ENCODE peak calls at places on chromosomes 16 and 17, in eight cellular contexts. K, L, M, A, U, G, Q and E are unnamed samples.

GRCh38 chr17:48554412-48555090 is 9.6 kb upstream of the HOXB2 start:
- DNase-seq in K (no peak), L (no peak), M (no peak), A (no peak), U (peak), G (no peak), Q (no peak), E (no peak)

GRCh38 chr17:49994085-49995054 is 654 bp downstream of the DLX3 start:
- DNase-seq in K (no peak), L (peak), M (no peak), A (no peak), U (no peak), G (no peak), Q (no peak), E (no peak)

GRCh38 chr16:70544548-70544947 is 20.9 kb downstream of the SF3B3 start:
- DNase-seq in K (no peak), L (no peak), M (no peak), A (no peak), U (no peak), G (no peak), Q (no peak), E (no peak)

GRCh38 chr16:64858076-64858475 is 263.8 kb downstream of the CDH11 start:
- DNase-seq in K (no peak), L (no peak), M (no peak), A (no peak), U (no peak), G (peak), Q (no peak), E (no peak)

GRCh38 chr17:82592751-82593589 is 55.3 kb downstream of the WDR45B start:
- DNase-seq in K (no peak), L (peak), M (peak), A (no peak), U (peak), G (peak), Q (peak), E (no peak)

GRCh38 chr17:40498281-40499084 is 2.9 kb downstream of the TNS4 start:
- DNase-seq in K (no peak), L (no peak), M (no peak), A (no peak), U (no peak), G (no peak), Q (no peak), E (no peak)

GRCh38 chr17:79619636-79620206 is 8.9 kb upstream of the RBFOX3 start:
- DNase-seq in K (no peak), L (peak), M (no peak), A (no peak), U (no peak), G (no peak), Q (no peak), E (peak)

GRCh38 chr17:4665027-4665426 is 23.5 kb upstream of the ALOX15 start:
- DNase-seq in K (no peak), L (no peak), M (no peak), A (no peak), U (no peak), G (no peak), Q (no peak), E (no peak)

GRCh38 chr16:10265770-10266615 is 83.8 kb upstream of the GRIN2A start:
- DNase-seq in K (no peak), L (no peak), M (no peak), A (no peak), U (no peak), G (no peak), Q (no peak), E (no peak)

GRCh38 chr16:30766206-30766921 is 4.2 kb downstream of the RNF40 start:
- DNase-seq in K (no peak), L (peak), M (no peak), A (no peak), U (no peak), G (no peak), Q (no peak), E (no peak)

GRCh38 chr16:27217256-27217655 is 13.9 kb downstream of the KDM8 start:
- DNase-seq in K (no peak), L (no peak), M (no peak), A (no peak), U (no peak), G (peak), Q (no peak), E (no peak)

GRCh38 chr17:35795007-35795870 is at the start of gene MMP28:
- DNase-seq in K (no peak), L (peak), M (peak), A (no peak), U (peak), G (no peak), Q (no peak), E (no peak)

GRCh38 chr17:60971515-60972369 is 294.1 kb downstream of the BCAS3 start:
- DNase-seq in K (no peak), L (no peak), M (peak), A (no peak), U (peak), G (peak), Q (peak), E (no peak)

GRCh38 chr17:46726106-46726670 is 92.3 kb downstream of the WNT3 start:
- DNase-seq in K (no peak), L (no peak), M (no peak), A (no peak), U (no peak), G (peak), Q (no peak), E (no peak)

GRCh38 chr16:88672776-88673175 is 9.9 kb upstream of the MVD start:
- DNase-seq in K (no peak), L (peak), M (no peak), A (no peak), U (no peak), G (no peak), Q (no peak), E (no peak)
- TF ChIP-seq CTCF in K (no peak), L (no peak), M (peak), A (no peak), U (no peak), G (no peak), Q (no peak), E (peak)

DNA sequence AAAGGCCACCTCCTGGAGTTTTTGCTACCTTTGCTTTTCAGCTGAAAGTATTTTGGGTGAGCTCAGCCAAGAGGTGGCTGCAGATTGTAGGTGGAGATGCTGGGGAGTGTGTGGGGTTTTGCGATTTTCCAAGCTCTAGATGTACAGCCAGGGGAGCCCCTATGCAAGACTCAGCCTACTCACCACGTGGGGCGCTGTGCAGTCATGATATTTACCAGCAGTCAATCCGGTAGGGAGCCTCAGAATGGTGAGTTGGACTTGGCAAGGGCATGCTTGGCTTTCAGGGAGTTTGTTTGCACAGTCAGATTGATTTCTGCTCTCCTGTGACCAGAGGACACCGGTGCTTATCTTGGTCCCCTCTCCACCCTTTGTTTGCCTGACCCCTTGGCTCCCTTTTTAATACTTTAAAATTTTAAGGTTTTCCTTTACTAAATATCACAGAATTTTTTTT is 175.3 kb downstream of the UTP18 start:
- DNase-seq in K (no peak), L (peak), M (peak), A (no peak), U (peak), G (peak), Q (no peak), E (no peak)
- TF ChIP-seq CTCF in K (no peak), L (peak), M (peak), A (no peak), U (no peak), G (peak), Q (peak), E (peak)

DNA sequence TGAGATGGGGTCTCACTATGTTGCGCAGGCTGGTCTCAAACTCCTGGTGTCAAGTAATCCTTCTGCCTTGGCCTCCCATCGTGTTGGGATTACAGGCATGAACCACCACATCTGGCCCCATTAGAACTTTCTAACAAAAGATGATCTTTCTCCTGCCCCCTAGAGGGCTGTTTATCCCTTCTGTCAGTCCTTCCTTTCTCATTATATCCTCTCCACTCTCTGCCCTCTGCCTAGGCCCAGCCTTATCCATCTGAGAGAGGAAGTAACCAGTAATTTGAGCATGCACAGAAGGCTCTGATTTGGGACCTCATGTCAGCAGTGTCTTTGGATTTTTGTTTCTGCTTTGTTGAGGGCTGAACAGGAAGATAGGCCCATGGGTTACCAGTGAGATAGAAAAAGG is 4.4 kb upstream of the DHX40 start:
- DNase-seq in K (no peak), L (no peak), M (peak), A (no peak), U (no peak), G (peak), Q (no peak), E (no peak)
- TF ChIP-seq CTCF in K (no peak), L (peak), M (peak), A (no peak), U (no peak), G (peak), Q (peak), E (peak)

GRCh38 chr17:28887871-28888471 is 9.6 kb downstream of the FLOT2 start:
- DNase-seq in K (no peak), L (peak), M (no peak), A (no peak), U (no peak), G (no peak), Q (no peak), E (no peak)
- TF ChIP-seq CTCF in K (no peak), L (no peak), M (no peak), A (no peak), U (no peak), G (no peak), Q (no peak), E (no peak)

DNA sequence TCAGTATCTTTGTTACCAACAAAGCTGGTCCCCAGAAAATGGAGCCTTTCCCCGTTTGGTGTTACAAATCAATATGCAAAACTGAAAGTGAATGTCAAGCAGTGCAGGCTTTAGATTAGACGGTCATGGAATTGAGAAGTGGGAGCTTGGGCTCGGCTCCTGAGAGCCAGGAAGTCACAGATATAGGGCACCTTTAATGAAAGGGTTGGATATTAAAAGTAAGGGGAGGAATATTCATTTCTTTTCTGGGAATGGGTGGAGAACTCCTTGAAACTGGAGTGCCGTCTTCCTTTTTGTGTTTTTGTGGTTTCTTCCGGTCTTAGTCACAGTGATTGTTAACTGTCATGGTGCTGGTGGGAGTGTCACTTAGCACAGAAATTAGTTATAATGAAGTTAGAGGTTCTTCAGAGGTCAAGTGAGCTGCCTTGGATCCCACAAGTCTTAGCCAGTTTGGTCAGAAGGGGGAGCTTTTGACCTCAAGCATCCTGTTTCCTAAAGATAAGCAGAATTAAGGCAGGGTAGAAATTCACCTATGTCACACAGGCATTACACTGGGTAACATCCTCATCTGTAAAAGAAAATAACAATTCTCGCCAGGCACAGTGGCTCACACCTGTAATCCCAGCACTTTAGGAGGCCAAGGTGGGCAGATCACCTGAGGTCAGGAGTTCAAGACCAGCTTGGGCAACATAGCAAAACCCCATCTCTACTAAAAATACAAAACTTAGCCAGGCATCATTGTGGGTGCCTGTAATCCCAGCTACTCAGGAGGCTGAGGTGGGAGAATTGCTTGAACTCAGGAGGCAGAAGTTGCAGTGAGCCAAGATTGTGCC is 9.6 kb upstream of the EIF1 start:
- DNase-seq in K (no peak), L (no peak), M (peak), A (no peak), U (no peak), G (peak), Q (no peak), E (no peak)
- TF ChIP-seq CTCF in K (no peak), L (peak), M (peak), A (no peak), U (no peak), G (peak), Q (peak), E (peak)

GRCh38 chr17:73562896-73563295 is 81.3 kb downstream of the SDK2 start:
- DNase-seq in K (no peak), L (no peak), M (peak), A (no peak), U (no peak), G (no peak), Q (no peak), E (no peak)

GRCh38 chr17:73564856-73565255 is 79.4 kb downstream of the SDK2 start:
- DNase-seq in K (no peak), L (no peak), M (peak), A (no peak), U (no peak), G (peak), Q (no peak), E (no peak)

GRCh38 chr17:73561066-73561465 is 83.2 kb downstream of the SDK2 start:
- DNase-seq in K (no peak), L (no peak), M (no peak), A (no peak), U (no peak), G (no peak), Q (no peak), E (no peak)

GRCh38 chr17:73559532-73559931 is 84.7 kb downstream of the SDK2 start:
- DNase-seq in K (no peak), L (no peak), M (no peak), A (no peak), U (no peak), G (no peak), Q (no peak), E (no peak)

GRCh38 chr17:73560661-73561060 is 83.6 kb downstream of the SDK2 start:
- DNase-seq in K (no peak), L (no peak), M (no peak), A (no peak), U (no peak), G (no peak), Q (no peak), E (no peak)
- TF ChIP-seq CTCF in K (no peak), L (no peak), M (peak), A (no peak), U (no peak), G (no peak), Q (no peak), E (no peak)

DNA sequence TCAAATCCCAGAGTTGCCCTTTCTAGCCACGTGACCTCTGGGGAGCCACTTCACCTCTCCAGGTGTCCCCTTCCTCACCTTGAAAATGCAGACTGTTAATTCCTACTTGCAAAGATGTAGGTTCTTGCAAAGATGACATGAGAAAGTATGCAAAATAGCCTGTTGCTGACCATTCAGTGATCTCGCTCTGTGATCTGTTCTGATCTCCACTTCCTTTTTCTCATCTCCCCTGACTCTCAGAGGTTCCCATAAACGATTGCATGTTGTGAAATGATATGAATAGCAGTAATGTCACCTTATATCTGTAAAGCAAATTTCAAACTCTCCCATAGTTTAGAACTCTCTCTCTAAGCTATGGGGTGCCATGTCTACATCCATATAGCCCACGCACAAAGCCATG is 182.3 kb downstream of the TMEM132E start:
- DNase-seq in K (no peak), L (no peak), M (no peak), A (no peak), U (no peak), G (no peak), Q (no peak), E (no peak)
- TF ChIP-seq CTCF in K (no peak), L (no peak), M (no peak), A (no peak), U (no peak), G (no peak), Q (no peak), E (no peak)

GRCh38 chr17:16215273-16215964 is at the start of gene NCOR1:
- DNase-seq in K (peak), L (peak), M (peak), A (peak), U (peak), G (peak), Q (peak), E (peak)
- TF ChIP-seq CTCF in K (peak), L (peak), M (peak), A (no peak), U (peak), G (peak), Q (no peak), E (peak)